ENCODE peak calls at places on chromosome 17, in nine cellular contexts. K is PC-3, O is PC-9, Y is OCI-LY7, V is DND-41, T is H1, B is MM.1S, Z is mammary epithelial cell, S is fibroblast of lung. H is an unnamed sample.

GRCh38 chr17:13869301-13869700 is 200.0 kb upstream of the COX10 start:
- DNase-seq in K (peak; percentile 35), O (no peak), Y (no peak), V (no peak), T (no peak), B (no peak), Z (no peak), S (peak; percentile 54), H (no peak)

GRCh38 chr17:76371656-76372628 is 12.5 kb upstream of the SPHK1 start:
- DNase-seq in K (peak; percentile 77), O (no peak), Y (no peak), V (no peak), T (no peak), B (no peak), Z (peak; percentile 100), S (peak; percentile 100), H (peak; percentile 37)

GRCh38 chr17:64565563-64565962 is 58.8 kb downstream of the CEP95 start:
- DNase-seq in K (no peak), O (no peak), Y (no peak), V (no peak), T (no peak), B (no peak), Z (no peak), S (no peak), H (no peak)

GRCh38 chr17:81690549-81690948 is 6.7 kb downstream of the HGS start:
- DNase-seq in K (no peak), O (no peak), Y (no peak), V (no peak), T (no peak), B (no peak), Z (no peak), S (no peak), H (no peak)

GRCh38 chr17:37212184-37212583 is 163.6 kb upstream of the C17orf78 start:
- DNase-seq in K (no peak), O (no peak), Y (no peak), V (no peak), T (no peak), B (no peak), Z (no peak), S (no peak), H (no peak)

GRCh38 chr17:28760561-28760960 is 16.8 kb downstream of the TRAF4 start:
- DNase-seq in K (no peak), O (no peak), Y (no peak), V (no peak), T (no peak), B (no peak), Z (no peak), S (no peak), H (no peak)

GRCh38 chr17:65441053-65441635 is 120.3 kb downstream of the AXIN2 start:
- DNase-seq in K (peak; percentile 25), O (no peak), Y (no peak), V (no peak), T (no peak), B (no peak), Z (no peak), S (no peak), H (no peak)

GRCh38 chr17:16486373-16487250 is 5.4 kb downstream of the LRRC75A start:
- DNase-seq in K (peak; percentile 96), O (no peak), Y (no peak), V (no peak), T (peak; percentile 65), B (no peak), Z (peak; percentile 76), S (peak; percentile 75), H (no peak)

GRCh38 chr17:36980281-36980761 is 31.6 kb downstream of the AATF start:
- DNase-seq in K (peak; percentile 5), O (no peak), Y (no peak), V (no peak), T (no peak), B (no peak), Z (no peak), S (peak; percentile 35), H (no peak)

GRCh38 chr17:82424001-82424862 is 5.8 kb upstream of the OGFOD3 start:
- DNase-seq in K (peak; percentile 63), O (no peak), Y (peak; percentile 81), V (peak; percentile 61), T (peak; percentile 82), B (peak; percentile 56), Z (peak; percentile 21), S (peak; percentile 19), H (peak; percentile 87)

GRCh38 chr17:7229504-7229903 is 4.8 kb downstream of the DVL2 start:
- DNase-seq in K (no peak), O (no peak), Y (no peak), V (no peak), T (no peak), B (no peak), Z (no peak), S (no peak), H (no peak)
- H3K79me2 ChIP-seq in K (peaks cover 41% of the 10 kb centered on the region), O (peaks cover 44% of the 10 kb centered on the region), Y (peaks cover 37% of the 10 kb centered on the region), V (peaks cover 55% of the 10 kb centered on the region), T (peaks cover 40% of the 10 kb centered on the region), B (peaks cover 45% of the 10 kb centered on the region), Z (peaks cover 63% of the 10 kb centered on the region), S (peaks cover 52% of the 10 kb centered on the region), H (peaks cover 49% of the 10 kb centered on the region)

GRCh38 chr17:61331886-61332285 is 67.8 kb upstream of the TBX2 start:
- DNase-seq in K (no peak), O (no peak), Y (no peak), V (no peak), T (no peak), B (no peak), Z (no peak), S (no peak), H (no peak)
- H3K9me3 ChIP-seq in K (no peaks in the 10 kb centered on the region), O (no peaks in the 10 kb centered on the region), Y (no peaks in the 10 kb centered on the region), V (no peaks in the 10 kb centered on the region), T (no peaks in the 10 kb centered on the region), B (no peaks in the 10 kb centered on the region), Z (no peaks in the 10 kb centered on the region), S (no peaks in the 10 kb centered on the region), H (no peaks in the 10 kb centered on the region)

GRCh38 chr17:8621585-8621984 is 8.9 kb downstream of the MYH10 start:
- DNase-seq in K (no peak), O (no peak), Y (no peak), V (no peak), T (no peak), B (no peak), Z (no peak), S (peak; percentile 72), H (no peak)
- H3K79me2 ChIP-seq in K (no peaks in the 10 kb centered on the region), O (no peaks in the 10 kb centered on the region), Y (peaks cover 6% of the 10 kb centered on the region), V (peaks cover 98% of the 10 kb centered on the region), T (peaks cover 100% of the 10 kb centered on the region), B (peaks cover 23% of the 10 kb centered on the region), Z (peaks cover 86% of the 10 kb centered on the region), S (peaks cover 5% of the 10 kb centered on the region), H (no peaks in the 10 kb centered on the region)

DNA sequence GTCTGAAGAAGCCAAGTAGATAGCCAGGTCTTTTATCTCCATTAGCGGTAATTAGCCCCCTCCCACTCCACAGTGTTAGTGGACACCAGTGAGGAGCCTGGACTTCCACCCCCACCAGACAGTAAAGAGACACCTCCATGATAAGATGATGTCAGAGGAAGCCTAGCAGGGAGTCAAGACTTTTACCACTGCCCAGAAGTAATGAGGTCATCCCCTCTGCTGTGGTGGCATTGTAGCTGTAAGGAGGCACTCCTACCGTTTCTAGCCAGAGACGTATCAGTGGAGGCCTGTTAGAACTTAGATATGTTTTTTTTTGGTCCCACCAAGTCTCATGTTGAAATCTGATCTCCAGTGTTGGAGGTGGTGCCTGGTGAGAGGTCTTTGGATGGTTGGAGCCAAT is 38.1 kb downstream of the PIK3R5 start:
- DNase-seq in K (no peak), O (no peak), Y (no peak), V (no peak), T (no peak), B (no peak), Z (no peak), S (no peak), H (no peak)
- H3K9me3 ChIP-seq in K (peaks cover 6% of the 10 kb centered on the region), O (no peaks in the 10 kb centered on the region), Y (peaks cover 12% of the 10 kb centered on the region), V (peaks cover 48% of the 10 kb centered on the region), T (peaks cover 25% of the 10 kb centered on the region), B (no peaks in the 10 kb centered on the region), Z (peaks cover 19% of the 10 kb centered on the region), S (no peaks in the 10 kb centered on the region), H (peaks cover 7% of the 10 kb centered on the region)

GRCh38 chr17:1461193-1461944 is 5.3 kb upstream of the CRK start:
- DNase-seq in K (no peak), O (no peak), Y (no peak), V (no peak), T (no peak), B (no peak), Z (no peak), S (no peak), H (no peak)
- H3K79me2 ChIP-seq in K (no peaks in the 10 kb centered on the region), O (no peaks in the 10 kb centered on the region), Y (no peaks in the 10 kb centered on the region), V (peaks cover 4% of the 10 kb centered on the region), T (no peaks in the 10 kb centered on the region), B (no peaks in the 10 kb centered on the region), Z (no peaks in the 10 kb centered on the region), S (no peaks in the 10 kb centered on the region), H (no peaks in the 10 kb centered on the region)

GRCh38 chr17:27088767-27089078 is 205.2 kb upstream of the WSB1 start:
- DNase-seq in K (no peak), O (no peak), Y (no peak), V (no peak), T (no peak), B (no peak), Z (no peak), S (no peak), H (no peak)

GRCh38 chr17:27085517-27085916 is 208.4 kb upstream of the WSB1 start:
- DNase-seq in K (no peak), O (no peak), Y (no peak), V (no peak), T (no peak), B (no peak), Z (no peak), S (no peak), H (no peak)

GRCh38 chr17:27083408-27084185 is 210.3 kb upstream of the WSB1 start:
- DNase-seq in K (no peak), O (no peak), Y (no peak), V (no peak), T (no peak), B (no peak), Z (no peak), S (no peak), H (no peak)

GRCh38 chr17:27087935-27088766 is 205.8 kb upstream of the WSB1 start:
- DNase-seq in K (no peak), O (no peak), Y (no peak), V (no peak), T (no peak), B (no peak), Z (no peak), S (no peak), H (no peak)

DNA sequence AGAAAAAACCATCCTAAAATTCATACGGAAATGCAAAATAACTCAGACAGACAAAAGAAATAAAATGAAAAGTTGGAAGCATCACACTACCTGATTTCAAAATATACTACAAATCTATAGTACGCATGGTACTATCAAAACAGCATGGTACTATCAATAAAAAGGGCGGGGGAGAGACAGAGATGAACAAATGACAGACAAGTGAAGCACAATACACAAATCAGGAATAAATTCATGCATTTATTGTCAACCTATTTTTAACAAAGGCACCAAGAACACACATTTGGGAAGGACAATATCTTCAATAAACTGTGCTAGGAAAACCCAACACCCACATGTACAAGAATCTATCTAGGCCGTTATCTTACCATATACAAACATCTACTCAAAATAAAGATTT is 207.4 kb upstream of the WSB1 start:
- DNase-seq in K (no peak), O (no peak), Y (no peak), V (no peak), T (no peak), B (no peak), Z (no peak), S (no peak), H (no peak)
- H3K9me3 ChIP-seq in K (no peaks in the 10 kb centered on the region), O (no peaks in the 10 kb centered on the region), Y (no peaks in the 10 kb centered on the region), V (no peaks in the 10 kb centered on the region), T (peaks cover 44% of the 10 kb centered on the region), B (no peaks in the 10 kb centered on the region), Z (peaks cover 7% of the 10 kb centered on the region), S (no peaks in the 10 kb centered on the region), H (no peaks in the 10 kb centered on the region)

GRCh38 chr17:42227849-42228696 is 33.8 kb upstream of the GHDC start:
- DNase-seq in K (no peak), O (no peak), Y (no peak), V (no peak), T (no peak), B (no peak), Z (no peak), S (no peak), H (peak; percentile 34)
- H3K79me2 ChIP-seq in K (no peaks in the 10 kb centered on the region), O (no peaks in the 10 kb centered on the region), Y (no peaks in the 10 kb centered on the region), V (peaks cover 4% of the 10 kb centered on the region), T (no peaks in the 10 kb centered on the region), B (no peaks in the 10 kb centered on the region), Z (no peaks in the 10 kb centered on the region), S (no peaks in the 10 kb centered on the region), H (peaks cover 40% of the 10 kb centered on the region)